ENCODE peak calls at places on chromosome 7, in four cellular contexts. C is K562, V is HepG2, Y is GM12878. P is an unnamed sample.

GRCh38 chr7:265998-266850 is 23.7 kb upstream of the FOXL3 start:
- DNase-seq in C (no peak), V (no peak), Y (no peak), P (no peak)

GRCh38 chr7:29748286-29749099 is 57.8 kb upstream of the WIPF3 start:
- DNase-seq in C (peak), V (peak), Y (no peak), P (no peak)

GRCh38 chr7:77242068-77242467 is 42.4 kb upstream of the FGL2 start:
- DNase-seq in C (no peak), V (no peak), Y (no peak), P (no peak)

GRCh38 chr7:2709553-2710165 is 21.7 kb downstream of the AMZ1 start:
- DNase-seq in C (peak), V (peak), Y (peak), P (peak)

GRCh38 chr7:142960955-142961512 is 1.1 kb downstream of the KEL start:
- DNase-seq in C (peak), V (no peak), Y (no peak), P (no peak)

GRCh38 chr7:51314726-51315125 is 1.9 kb downstream of the COBL start:
- DNase-seq in C (no peak), V (no peak), Y (no peak), P (no peak)

GRCh38 chr7:151233111-151233701 is 923 bp downstream of the CHPF2 start:
- DNase-seq in C (peak), V (peak), Y (no peak), P (peak)

GRCh38 chr7:149355390-149356048 is 93.5 kb downstream of the ZNF783 start:
- DNase-seq in C (peak), V (peak), Y (no peak), P (no peak)

GRCh38 chr7:120867932-120868331 is 10.0 kb upstream of the TSPAN12 start:
- DNase-seq in C (no peak), V (no peak), Y (no peak), P (no peak)

GRCh38 chr7:157865351-157866165 is 528.8 kb downstream of the DNAJB6 start:
- DNase-seq in C (no peak), V (no peak), Y (no peak), P (no peak)

GRCh38 chr7:43792471-43792870 is 34.0 kb downstream of the BLVRA start:
- DNase-seq in C (no peak), V (no peak), Y (no peak), P (no peak)

GRCh38 chr7:144391823-144392255 is 11.7 kb downstream of the NOBOX start:
- DNase-seq in C (peak), V (peak), Y (no peak), P (peak)

GRCh38 chr7:22197376-22197775 is 159.6 kb downstream of the RAPGEF5 start:
- DNase-seq in C (no peak), V (no peak), Y (no peak), P (no peak)

GRCh38 chr7:22201182-22201880 is 155.6 kb downstream of the RAPGEF5 start:
- DNase-seq in C (no peak), V (no peak), Y (no peak), P (no peak)

GRCh38 chr7:22200777-22201176 is 156.2 kb downstream of the RAPGEF5 start:
- DNase-seq in C (no peak), V (no peak), Y (no peak), P (no peak)

GRCh38 chr7:22202141-22202540 is 154.8 kb downstream of the RAPGEF5 start:
- DNase-seq in C (peak), V (no peak), Y (no peak), P (no peak)

GRCh38 chr7:22200238-22200637 is 156.7 kb downstream of the RAPGEF5 start:
- DNase-seq in C (no peak), V (no peak), Y (no peak), P (no peak)
- TF ChIP-seq BHLHE40 in C (no peak), V (no peak), Y (no peak), P (no peak)

DNA sequence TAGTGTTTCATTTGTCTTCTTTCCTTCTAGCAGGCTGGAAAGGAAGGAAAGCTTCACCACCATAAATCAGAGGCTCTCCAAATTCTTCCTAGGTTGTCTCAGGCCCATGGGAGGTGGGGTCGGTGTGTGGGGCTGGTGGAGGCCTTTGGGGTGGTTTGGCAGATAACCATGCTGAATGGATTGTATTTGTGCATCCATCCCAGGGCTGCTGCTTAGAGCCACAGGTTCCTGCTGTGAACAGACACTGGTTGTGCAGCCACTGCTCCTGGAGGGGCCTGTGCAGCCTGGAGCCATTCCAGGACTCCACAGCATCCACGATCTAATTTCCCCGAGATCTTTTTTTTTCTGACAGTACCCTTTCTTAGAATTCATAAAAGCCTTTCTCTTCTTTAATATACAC is 741.8 kb downstream of the SUGCT start:
- DNase-seq in C (no peak), V (no peak), Y (no peak), P (no peak)
- TF ChIP-seq TARDBP in C (no peak), V (no peak), Y (no peak), P (no peak)

DNA sequence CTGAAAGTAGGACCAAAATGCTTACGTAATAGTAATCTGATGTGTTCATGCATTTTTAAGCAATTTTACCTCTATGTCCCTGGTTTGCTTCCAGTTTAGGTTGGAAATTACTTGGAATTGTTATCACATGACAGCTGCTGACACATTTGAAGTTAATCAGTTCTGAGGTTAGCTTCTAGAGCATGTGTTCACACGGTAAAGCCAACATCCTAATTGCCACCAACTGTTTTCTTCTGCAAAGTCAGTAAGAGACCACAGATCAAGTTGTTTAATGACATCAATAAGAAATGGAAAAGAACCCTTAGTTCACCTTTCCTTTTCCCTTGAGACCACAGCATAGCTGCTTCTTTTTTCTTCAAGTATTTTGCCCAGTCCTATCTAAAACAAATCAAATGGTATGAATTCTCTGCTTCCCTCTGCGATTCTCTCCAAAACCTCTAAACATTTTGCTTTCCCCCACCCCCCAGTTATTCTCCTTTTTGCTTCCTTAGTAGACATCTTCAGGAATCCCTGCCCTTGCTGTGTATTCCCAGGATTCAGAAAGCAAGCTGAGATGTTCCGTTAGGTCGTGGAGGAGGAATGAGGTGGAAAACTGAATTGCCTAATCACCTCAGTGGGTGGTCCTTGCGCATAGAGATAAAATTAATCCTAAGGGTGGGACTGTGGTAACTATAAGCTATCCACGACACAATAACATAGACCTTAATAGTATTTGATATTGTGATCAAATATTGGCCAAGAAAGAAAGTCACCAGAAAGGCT is 48.9 kb upstream of the SEMA3C start:
- DNase-seq in C (no peak), V (no peak), Y (no peak), P (peak)
- TF ChIP-seq SP1 in C (no peak), V (no peak), Y (no peak), P (no peak)

GRCh38 chr7:15199482-15199881 is 296.9 kb upstream of the DGKB start:
- DNase-seq in C (peak), V (no peak), Y (no peak), P (no peak)
- TF ChIP-seq BHLHE40 in C (no peak), V (no peak), Y (no peak), P (no peak)

GRCh38 chr7:107398161-107398560 is 71.7 kb upstream of the GPR22 start:
- DNase-seq in C (no peak), V (no peak), Y (no peak), P (no peak)
- TF ChIP-seq TARDBP in C (no peak), V (no peak), Y (no peak), P (no peak)

DNA sequence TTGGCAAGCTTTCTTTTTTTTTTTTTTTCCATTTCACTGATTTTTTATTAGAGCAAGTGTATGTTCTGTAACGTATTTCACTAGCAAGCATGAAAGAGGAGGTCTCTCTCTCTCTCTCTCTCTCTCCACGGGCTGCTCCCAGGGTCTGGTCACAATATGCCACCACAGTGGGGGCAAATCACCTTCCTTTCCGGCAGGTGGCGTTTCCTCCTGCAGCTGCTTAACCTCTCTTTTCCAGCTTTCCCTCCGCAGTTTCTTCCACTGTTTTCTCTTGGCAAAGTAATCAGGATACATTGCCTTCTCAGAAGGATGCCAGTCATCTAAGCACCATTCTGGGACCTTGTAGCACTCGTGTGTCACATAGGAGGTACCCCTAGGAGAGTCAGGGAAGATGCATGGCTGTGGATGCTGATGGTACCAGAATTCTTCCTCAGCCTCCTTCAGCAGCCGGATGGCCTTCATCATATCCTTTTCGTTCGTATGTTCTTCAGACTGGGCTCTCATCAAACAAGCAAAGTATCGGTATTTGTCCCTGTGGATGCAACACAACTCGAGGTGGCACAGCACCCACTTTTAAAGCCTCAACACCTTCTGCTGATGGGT is 197.3 kb upstream of the PODXL start:
- DNase-seq in C (peak), V (peak), Y (no peak), P (peak)
- TF ChIP-seq SP1 in C (no peak), V (no peak), Y (no peak), P (no peak)

P was measured in HEK293T.